ENCODE peak calls at places on chromosomes 3 and 15, in six cellular contexts. One of them, this sample, is unnamed.

GRCh38 chr3:107001635-107002034 is 375.6 kb upstream of the CCDC54 start:
- DNase-seq in pulmonary artery endothelial cell: no peak
- DNase-seq in T-helper 2 cell: no peak
- DNase-seq in breast epithelium: no peak
- DNase-seq in activated CD8-positive, alpha-beta memory T cell treated with anti-CD3 and anti-CD28 coated beads for 48 hours: no peak
- DNase-seq in C1 segment of cervical spinal cord: no peak
- DNase-seq in this sample: no peak

GRCh38 chr3:177519588-177519987 is 322.3 kb upstream of the TBL1XR1 start:
- DNase-seq in activated CD8-positive, alpha-beta memory T cell treated with anti-CD3 and anti-CD28 coated beads for 48 hours: no peak
- DNase-seq in pulmonary artery endothelial cell: no peak
- DNase-seq in C1 segment of cervical spinal cord: no peak
- DNase-seq in breast epithelium: no peak
- DNase-seq in T-helper 2 cell: no peak
- DNase-seq in this sample: no peak

GRCh38 chr15:68812069-68812468 is 8.6 kb downstream of the ANP32A start:
- DNase-seq in pulmonary artery endothelial cell: no peak
- DNase-seq in C1 segment of cervical spinal cord: no peak
- DNase-seq in activated CD8-positive, alpha-beta memory T cell treated with anti-CD3 and anti-CD28 coated beads for 48 hours: no peak
- DNase-seq in T-helper 2 cell: no peak
- DNase-seq in breast epithelium: peak
- DNase-seq in this sample: no peak

GRCh38 chr3:120203016-120203415 is 82.0 kb downstream of the GPR156 start:
- DNase-seq in pulmonary artery endothelial cell: peak
- DNase-seq in breast epithelium: no peak
- DNase-seq in activated CD8-positive, alpha-beta memory T cell treated with anti-CD3 and anti-CD28 coated beads for 48 hours: no peak
- DNase-seq in C1 segment of cervical spinal cord: no peak
- DNase-seq in T-helper 2 cell: no peak
- DNase-seq in this sample: no peak

GRCh38 chr3:58306662-58307286 is 454 bp downstream of the HTD2 start:
- DNase-seq in breast epithelium: no peak
- DNase-seq in C1 segment of cervical spinal cord: no peak
- DNase-seq in pulmonary artery endothelial cell: no peak
- DNase-seq in activated CD8-positive, alpha-beta memory T cell treated with anti-CD3 and anti-CD28 coated beads for 48 hours: peak
- DNase-seq in T-helper 2 cell: peak
- DNase-seq in this sample: no peak

GRCh38 chr3:14672588-14672987 is 2.4 kb upstream of the C3orf20 start:
- DNase-seq in activated CD8-positive, alpha-beta memory T cell treated with anti-CD3 and anti-CD28 coated beads for 48 hours: no peak
- DNase-seq in C1 segment of cervical spinal cord: no peak
- DNase-seq in pulmonary artery endothelial cell: no peak
- DNase-seq in breast epithelium: no peak
- DNase-seq in T-helper 2 cell: no peak
- DNase-seq in this sample: no peak

GRCh38 chr15:90231028-90232017 is 2.4 kb downstream of the CIB1 start:
- DNase-seq in C1 segment of cervical spinal cord: no peak
- DNase-seq in breast epithelium: no peak
- DNase-seq in pulmonary artery endothelial cell: no peak
- DNase-seq in T-helper 2 cell: peak
- DNase-seq in activated CD8-positive, alpha-beta memory T cell treated with anti-CD3 and anti-CD28 coated beads for 48 hours: peak
- DNase-seq in this sample: no peak

GRCh38 chr15:30953731-30954378 is 37.6 kb downstream of the MTMR10 start:
- DNase-seq in T-helper 2 cell: peak
- DNase-seq in pulmonary artery endothelial cell: peak
- DNase-seq in activated CD8-positive, alpha-beta memory T cell treated with anti-CD3 and anti-CD28 coated beads for 48 hours: no peak
- DNase-seq in C1 segment of cervical spinal cord: no peak
- DNase-seq in breast epithelium: no peak
- DNase-seq in this sample: no peak

GRCh38 chr3:9026320-9027040 is 63.2 kb upstream of the RAD18 start:
- DNase-seq in T-helper 2 cell: no peak
- DNase-seq in pulmonary artery endothelial cell: no peak
- DNase-seq in activated CD8-positive, alpha-beta memory T cell treated with anti-CD3 and anti-CD28 coated beads for 48 hours: no peak
- DNase-seq in C1 segment of cervical spinal cord: no peak
- DNase-seq in breast epithelium: no peak
- DNase-seq in this sample: no peak

GRCh38 chr3:111373861-111374260 is 168.1 kb upstream of the CD96 start:
- DNase-seq in T-helper 2 cell: no peak
- DNase-seq in C1 segment of cervical spinal cord: no peak
- DNase-seq in breast epithelium: no peak
- DNase-seq in activated CD8-positive, alpha-beta memory T cell treated with anti-CD3 and anti-CD28 coated beads for 48 hours: no peak
- DNase-seq in pulmonary artery endothelial cell: no peak
- DNase-seq in this sample: no peak

GRCh38 chr3:38054166-38054991 is 15.4 kb downstream of the DLEC1 start:
- DNase-seq in T-helper 2 cell: no peak
- DNase-seq in C1 segment of cervical spinal cord: no peak
- DNase-seq in breast epithelium: no peak
- DNase-seq in activated CD8-positive, alpha-beta memory T cell treated with anti-CD3 and anti-CD28 coated beads for 48 hours: no peak
- DNase-seq in pulmonary artery endothelial cell: no peak
- DNase-seq in this sample: no peak

GRCh38 chr15:73677146-73677607 is 7.0 kb upstream of the CD276 start:
- DNase-seq in pulmonary artery endothelial cell: peak
- DNase-seq in activated CD8-positive, alpha-beta memory T cell treated with anti-CD3 and anti-CD28 coated beads for 48 hours: no peak
- DNase-seq in T-helper 2 cell: peak
- DNase-seq in breast epithelium: peak
- DNase-seq in C1 segment of cervical spinal cord: no peak
- DNase-seq in this sample: peak